ENCODE peak calls at places on chromosomes 12 and 14, in four cellular contexts. H is tibial nerve, P is EL, B is RPMI8226. Z is an unnamed sample.
A peak's percentile ranks its signal among the peaks of the same experiment; 100 is the strongest.

GRCh38 chr14:61601923-61602732 is 93.2 kb upstream of the HIF1A start:
- DNase-seq in H (no peak), P (no peak), B (no peak), Z (no peak)

GRCh38 chr12:133220521-133220920 is 15.2 kb downstream of the ANHX start:
- DNase-seq in H (no peak), P (no peak), B (no peak), Z (no peak)

GRCh38 chr14:68359862-68360552 is 432.9 kb downstream of the ZFP36L1 start:
- DNase-seq in H (peak; percentile 43), P (peak; percentile 42), B (no peak), Z (peak; percentile 78)

GRCh38 chr14:91466192-91466591 is 43.9 kb downstream of the PPP4R3A start:
- DNase-seq in H (no peak), P (no peak), B (no peak), Z (no peak)

GRCh38 chr14:63045234-63045611 is at the start of gene KCNH5:
- DNase-seq in H (no peak), P (peak; percentile 57), B (peak; percentile 28), Z (no peak)

GRCh38 chr12:115443351-115443938 is 759.5 kb upstream of the TBX3 start:
- DNase-seq in H (no peak), P (no peak), B (no peak), Z (no peak)

GRCh38 chr14:85987292-85987691 is 457.3 kb downstream of the FLRT2 start:
- DNase-seq in H (no peak), P (no peak), B (no peak), Z (no peak)

GRCh38 chr14:70642313-70643235 is 858 bp downstream of the TTC9 start:
- DNase-seq in H (no peak), P (no peak), B (no peak), Z (no peak)

GRCh38 chr14:55129086-55129427 is at the start of gene LGALS3:
- DNase-seq in H (peak; percentile 72), P (peak; percentile 69), B (peak; percentile 57), Z (peak; percentile 79)

GRCh38 chr12:5309654-5310053 is 122.3 kb upstream of the NTF3 start:
- DNase-seq in H (no peak), P (no peak), B (no peak), Z (no peak)